ENCODE peak calls at places on chromosomes 4 and X, in seven cellular contexts. A, X, P, C, I, N and D are unnamed samples.

GRCh38 chrX:153781428-153782047 is 697 bp downstream of the SRPK3 start:
- DNase-seq in I (no peak), A (no peak), X (no peak), N (no peak), P (no peak), C (no peak), D (no peak)

GRCh38 chr4:93865650-93866049 is 37.1 kb downstream of the ATOH1 start:
- DNase-seq in N (no peak), P (no peak), X (no peak), A (no peak), I (no peak), C (no peak), D (no peak)

GRCh38 chr4:72295966-72296557 is 264.3 kb downstream of the NPFFR2 start:
- DNase-seq in P (no peak), N (no peak), C (peak), X (peak), A (no peak), I (peak), D (no peak)

GRCh38 chr4:142663828-142664227 is 182.3 kb downstream of the INPP4B start:
- DNase-seq in X (no peak), P (no peak), A (no peak), I (no peak), C (no peak), N (no peak), D (no peak)

GRCh38 chrX:135328421-135329005 is 19.2 kb downstream of the ETDC start:
- DNase-seq in C (no peak), A (no peak), X (no peak), I (peak), P (no peak), N (no peak), D (no peak)

GRCh38 chr4:108043536-108043935 is 53.8 kb downstream of the HADH start:
- DNase-seq in P (no peak), A (no peak), C (no peak), X (no peak), N (no peak), I (no peak), D (no peak)

GRCh38 chr4:2284934-2285664 is 23.2 kb upstream of the MXD4 start:
- DNase-seq in I (peak), N (no peak), X (peak), A (peak), C (peak), P (peak), D (no peak)

GRCh38 chr4:184907216-184907615 is 81.4 kb upstream of the ACSL1 start:
- DNase-seq in N (no peak), X (no peak), A (no peak), P (no peak), C (peak), I (peak), D (no peak)

GRCh38 chrX:9135901-9136510 is 102.1 kb upstream of the FAM9B start:
- DNase-seq in A (no peak), P (no peak), I (peak), C (peak), N (no peak), X (peak), D (no peak)

GRCh38 chrX:3518870-3519269 is 172.4 kb upstream of the MXRA5 start:
- DNase-seq in C (peak), P (peak), N (no peak), X (peak), I (peak), A (peak), D (no peak)

GRCh38 chr4:47704693-47705325 is 133.1 kb downstream of the CORIN start:
- DNase-seq in X (peak), P (no peak), I (peak), C (peak), A (no peak), N (peak), D (peak)

GRCh38 chr4:98006814-98007412 is 136.4 kb downstream of the STPG2 start:
- DNase-seq in X (no peak), C (no peak), I (no peak), A (no peak), N (no peak), P (no peak), D (no peak)

GRCh38 chrX:18895157-18895952 is 88.6 kb downstream of the PHKA2 start:
- DNase-seq in C (peak), A (peak), I (peak), P (no peak), N (no peak), X (no peak), D (no peak)
- TF ChIP-seq CTCF in C (peak), A (peak), I (peak), P (peak), N (no peak), X (no peak), D (no peak)

GRCh38 chrX:112967903-112968302 is 127.3 kb upstream of the AMOT start:
- DNase-seq in C (no peak), X (no peak), P (no peak), N (no peak), I (no peak), A (no peak), D (no peak)
- TF ChIP-seq CTCF in C (no peak), X (no peak), P (no peak), N (no peak), I (no peak), A (no peak), D (no peak)

GRCh38 chr4:17332483-17332882 is 179.4 kb downstream of the QDPR start:
- DNase-seq in C (no peak), I (no peak), X (no peak), A (no peak), N (no peak), P (no peak), D (no peak)
- TF ChIP-seq CTCF in C (no peak), I (peak), X (peak), A (no peak), N (no peak), P (no peak), D (no peak)

DNA sequence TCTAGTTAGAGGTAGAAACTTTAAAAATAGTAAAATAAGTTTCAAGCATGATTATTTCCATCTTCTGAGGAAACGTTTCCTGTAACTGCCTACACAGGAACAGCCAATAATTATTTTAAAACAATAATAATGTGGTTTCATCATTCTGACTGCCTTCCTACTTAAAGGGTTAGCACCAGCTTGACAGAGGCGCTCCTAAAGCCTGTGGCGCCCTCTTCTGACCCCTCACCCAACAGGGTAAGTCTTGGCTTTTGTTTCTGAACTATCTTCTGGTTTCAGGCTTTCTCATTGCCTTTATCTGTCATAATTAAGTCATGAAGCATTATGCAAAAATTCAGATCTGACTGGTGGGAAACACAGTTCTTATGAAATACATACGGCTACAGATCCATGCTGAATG is 96.7 kb downstream of the ITM2A start:
- DNase-seq in I (peak), N (peak), C (peak), A (no peak), P (peak), X (no peak), D (peak)
- TF ChIP-seq CTCF in I (peak), N (peak), C (peak), A (peak), P (no peak), X (no peak), D (peak)

GRCh38 chrX:100831219-100831946 is 11.2 kb downstream of the CSTF2 start:
- DNase-seq in P (no peak), N (no peak), X (no peak), I (no peak), A (no peak), C (no peak), D (no peak)
- TF ChIP-seq CTCF in P (no peak), N (no peak), X (no peak), I (no peak), A (no peak), C (no peak), D (no peak)

GRCh38 chr4:53800741-53801140 is 209.5 kb upstream of the LNX1 start:
- DNase-seq in X (peak), C (no peak), P (no peak), N (no peak), A (no peak), I (peak), D (no peak)
- TF ChIP-seq CTCF in X (no peak), C (no peak), P (no peak), N (no peak), A (no peak), I (no peak), D (no peak)